ENCODE peak calls at places on chromosomes 2 and 18, in four cellular contexts. F is IMR-90, X is K562, H is hepatocyte. G is an unnamed sample.
A peak's percentile ranks its signal among the peaks of the same experiment; 100 is the strongest.

GRCh38 chr18:35478520-35479435 is 19.0 kb downstream of the INO80C start:
- DNase-seq in F (peak; percentile 86), X (no peak), H (peak; percentile 74), G (peak; percentile 79)

GRCh38 chr18:46843372-46843771 is 73.9 kb downstream of the PIAS2 start:
- DNase-seq in F (no peak), X (no peak), H (no peak), G (no peak)

GRCh38 chr2:207133862-207134519 is 31.8 kb downstream of the KLF7 start:
- DNase-seq in F (peak; percentile 89), X (no peak), H (peak; percentile 47), G (peak; percentile 92)

GRCh38 chr2:15965564-15966019 is 25.2 kb downstream of the MYCN start:
- DNase-seq in F (no peak), X (no peak), H (no peak), G (no peak)

GRCh38 chr2:216371756-216372702 is at the start of gene MARCHF4:
- DNase-seq in F (peak; percentile 90), X (peak; percentile 68), H (peak; percentile 85), G (peak; percentile 77)

GRCh38 chr2:74525717-74526648 is at the start of gene DQX1:
- DNase-seq in F (peak; percentile 41), X (no peak), H (peak; percentile 32), G (no peak)

GRCh38 chr2:96923810-96924774 is 54.2 kb upstream of the SEMA4C start:
- DNase-seq in F (no peak), X (peak; percentile 77), H (no peak), G (no peak)

GRCh38 chr2:127195140-127196074 is 24.7 kb downstream of the CYP27C1 start:
- DNase-seq in F (no peak), X (no peak), H (no peak), G (no peak)

GRCh38 chr2:162840598-162841246 is 2.2 kb upstream of the KCNH7 start:
- DNase-seq in F (peak; percentile 38), X (peak; percentile 17), H (peak; percentile 90), G (peak; percentile 72)

GRCh38 chr18:29028560-29028959 is 851.6 kb upstream of the CDH2 start:
- DNase-seq in F (peak; percentile 2), X (no peak), H (no peak), G (no peak)

GRCh38 chr2:241286348-241287090 is 29.0 kb downstream of the HDLBP start:
- DNase-seq in F (no peak), X (no peak), H (no peak), G (peak; percentile 39)

GRCh38 chr18:21085579-21086161 is 25.9 kb downstream of the ROCK1 start:
- DNase-seq in F (peak; percentile 8), X (no peak), H (no peak), G (peak; percentile 8)

GRCh38 chr18:21083017-21083416 is 28.6 kb downstream of the ROCK1 start:
- DNase-seq in F (no peak), X (no peak), H (no peak), G (no peak)

GRCh38 chr18:21080576-21080975 is 31.0 kb downstream of the ROCK1 start:
- DNase-seq in F (no peak), X (no peak), H (no peak), G (no peak)

GRCh38 chr18:21081425-21081824 is 30.2 kb downstream of the ROCK1 start:
- DNase-seq in F (no peak), X (no peak), H (no peak), G (no peak)

GRCh38 chr18:21084511-21085078 is 27.0 kb downstream of the ROCK1 start:
- DNase-seq in F (no peak), X (no peak), H (no peak), G (no peak)
- H4K20me1 ChIP-seq in F (peaks cover 60% of the 10 kb centered on the region), X (peaks cover 5% of the 10 kb centered on the region), H (peaks cover 11% of the 10 kb centered on the region), G (peaks cover 90% of the 10 kb centered on the region)

GRCh38 chr2:38578832-38579231 is 23.9 kb downstream of the HNRNPLL start:
- DNase-seq in F (no peak), X (no peak), H (no peak), G (peak; percentile 55)

GRCh38 chr2:38571186-38571585 is 31.5 kb downstream of the HNRNPLL start:
- DNase-seq in F (no peak), X (no peak), H (no peak), G (no peak)

GRCh38 chr2:38568724-38569478 is 33.8 kb downstream of the HNRNPLL start:
- DNase-seq in F (no peak), X (no peak), H (no peak), G (no peak)

GRCh38 chr2:38572167-38572566 is 30.6 kb downstream of the HNRNPLL start:
- DNase-seq in F (peak; percentile 89), X (peak; percentile 22), H (no peak), G (peak; percentile 82)

GRCh38 chr2:38574278-38574677 is 28.4 kb downstream of the HNRNPLL start:
- DNase-seq in F (no peak), X (no peak), H (no peak), G (no peak)
- H3K36me3 ChIP-seq in F (peaks cover 13% of the 10 kb centered on the region), X (peaks cover 88% of the 10 kb centered on the region), H (no peaks in the 10 kb centered on the region), G (peaks cover 36% of the 10 kb centered on the region)

DNA sequence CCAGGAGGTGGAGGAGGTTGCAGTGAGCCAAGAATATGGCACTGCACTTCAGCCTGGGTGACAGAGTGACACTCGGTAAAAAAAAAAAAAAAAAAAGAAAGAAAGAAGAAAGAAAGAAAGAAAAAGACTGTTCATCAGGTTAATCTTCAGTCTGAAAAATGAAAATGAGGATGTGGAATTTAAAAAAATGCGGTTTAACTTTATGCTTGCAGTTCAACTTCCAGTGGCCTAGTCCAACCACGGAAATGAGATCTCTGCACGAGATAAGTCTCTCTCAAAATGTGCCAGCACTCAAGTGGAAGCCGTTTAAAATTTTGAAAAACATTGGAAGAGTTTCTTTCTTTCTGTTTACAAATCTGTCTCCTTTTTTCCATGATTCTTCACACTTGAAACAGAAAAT is 112.1 kb downstream of the DOCK10 start:
- DNase-seq in F (no peak), X (no peak), H (no peak), G (no peak)
- H3K27ac ChIP-seq in F (no peak overlapping the region), X (no peak overlapping the region), H (no peak overlapping the region), G (no peak overlapping the region)

GRCh38 chr2:26994975-26995374 is 24.5 kb downstream of the MAPRE3 start:
- DNase-seq in F (no peak), X (no peak), H (no peak), G (no peak)
- H4K20me1 ChIP-seq in F (no peaks in the 10 kb centered on the region), X (peaks cover 6% of the 10 kb centered on the region), H (no peaks in the 10 kb centered on the region), G (peaks cover 34% of the 10 kb centered on the region)

DNA sequence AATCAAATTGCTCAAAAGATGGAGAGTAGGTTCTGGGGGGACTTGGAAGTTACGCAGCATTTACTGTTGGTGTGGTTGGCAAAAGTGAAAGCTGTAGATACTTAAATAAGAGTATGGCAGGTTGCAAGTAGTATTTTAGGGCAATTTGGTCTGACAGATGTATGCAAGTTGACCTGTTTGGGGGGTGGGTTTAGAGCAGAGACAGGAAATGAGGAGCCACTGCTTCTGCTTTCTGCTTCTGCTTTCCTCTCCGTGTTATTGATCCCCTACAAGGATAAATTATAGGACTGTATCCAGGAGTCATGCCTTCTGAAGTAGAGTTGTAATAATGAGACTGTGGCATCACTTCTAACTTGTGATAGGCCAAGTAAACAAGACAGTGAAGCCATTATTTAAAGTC is 71.2 kb downstream of the EPAS1 start:
- DNase-seq in F (no peak), X (no peak), H (no peak), G (no peak)
- H3K36me3 ChIP-seq in F (peaks cover 58% of the 10 kb centered on the region), X (peaks cover 4% of the 10 kb centered on the region), H (no peaks in the 10 kb centered on the region), G (no peaks in the 10 kb centered on the region)

G was measured in astrocyte.